ENCODE peak calls at places on chromosomes 4 and X, in seven cellular contexts. J is CD4-positive, CD25-positive, alpha-beta regulatory T cell; Y is NCI-H1105 treated with DMSO at 0.1 percent for 48 hours; Q is astrocyte of the spinal cord; U is stimulated activated CD4-positive, alpha-beta T cell treated with anti-CD3 and anti-CD28 coated beads, Interleukin-4, amount 100 ng/mL, for 24 hours; Z is germinal center; V is Right ventricle myocardium inferior. K is an unnamed sample.

GRCh38 chrX:150767045-150767395 is 73.8 kb downstream of the MTMR1 start:
- DNase-seq in J (no peak), Y (no peak), Q (no peak), U (no peak), Z (no peak), V (no peak), K (no peak)

GRCh38 chr4:107037188-107037587 is 1.1 kb upstream of the DKK2 start:
- DNase-seq in J (no peak), Y (peak; percentile 38), Q (peak; percentile 56), U (no peak), Z (no peak), V (no peak), K (no peak)

GRCh38 chr4:17055788-17056187 is 157.3 kb upstream of the LDB2 start:
- DNase-seq in J (no peak), Y (no peak), Q (peak; percentile 89), U (no peak), Z (no peak), V (no peak), K (no peak)

GRCh38 chr4:118758293-118758692 is 73.1 kb downstream of the METTL14 start:
- DNase-seq in J (no peak), Y (no peak), Q (peak; percentile 43), U (no peak), Z (no peak), V (no peak), K (no peak)

GRCh38 chr4:52659016-52659721 is at the start of gene USP46:
- DNase-seq in J (peak; percentile 29), Y (peak; percentile 55), Q (peak; percentile 70), U (peak; percentile 51), Z (peak; percentile 85), V (peak; percentile 86), K (peak; percentile 35)

GRCh38 chrX:17032351-17032750 is 85.9 kb downstream of the REPS2 start:
- DNase-seq in J (no peak), Y (no peak), Q (peak; percentile 91), U (no peak), Z (no peak), V (no peak), K (no peak)

GRCh38 chrX:108399427-108400165 is 38.6 kb downstream of the COL4A6 start:
- DNase-seq in J (no peak), Y (no peak), Q (no peak), U (no peak), Z (no peak), V (no peak), K (no peak)

GRCh38 chrX:107755721-107756120 is 19.9 kb downstream of the TSC22D3 start:
- DNase-seq in J (no peak), Y (no peak), Q (no peak), U (no peak), Z (no peak), V (no peak), K (no peak)

GRCh38 chr4:90958256-90958895 is 831.2 kb downstream of the CCSER1 start:
- DNase-seq in J (no peak), Y (no peak), Q (peak; percentile 95), U (no peak), Z (no peak), V (no peak), K (no peak)

GRCh38 chr4:2253160-2254084 is 8.5 kb downstream of the MXD4 start:
- DNase-seq in J (no peak), Y (no peak), Q (no peak), U (no peak), Z (no peak), V (peak; percentile 42), K (no peak)

GRCh38 chr4:125390126-125390525 is 75.4 kb downstream of the FAT4 start:
- DNase-seq in J (no peak), Y (no peak), Q (peak; percentile 86), U (no peak), Z (no peak), V (no peak), K (no peak)

GRCh38 chrX:17758382-17758781 is 21.1 kb downstream of the SCML1 start:
- DNase-seq in J (no peak), Y (no peak), Q (no peak), U (no peak), Z (no peak), V (no peak), K (no peak)

GRCh38 chr4:25160714-25161598 is 707 bp upstream of the SEPSECS start:
- DNase-seq in J (no peak), Y (no peak), Q (peak; percentile 21), U (no peak), Z (peak; percentile 33), V (no peak), K (peak; percentile 3)

GRCh38 chr4:184232975-184233374 is 15.3 kb upstream of the ENPP6 start:
- DNase-seq in J (no peak), Y (no peak), Q (no peak), U (no peak), Z (no peak), V (no peak), K (no peak)

GRCh38 chrX:16869393-16870094 is 618 bp downstream of the RBBP7 start:
- DNase-seq in J (peak; percentile 46), Y (peak; percentile 36), Q (peak; percentile 5), U (peak; percentile 45), Z (peak; percentile 30), V (peak; percentile 73), K (peak; percentile 47)

GRCh38 chrX:46865281-46865680 is 28.4 kb downstream of the RP2 start:
- DNase-seq in J (no peak), Y (no peak), Q (peak; percentile 56), U (no peak), Z (no peak), V (no peak), K (no peak)

GRCh38 chr4:37825943-37826281 is 574 bp upstream of the PGM2 start:
- DNase-seq in J (no peak), Y (no peak), Q (no peak), U (no peak), Z (peak; percentile 36), V (no peak), K (no peak)

GRCh38 chr4:161252520-161253141 is 911.2 kb downstream of the FSTL5 start:
- DNase-seq in J (no peak), Y (no peak), Q (peak; percentile 29), U (no peak), Z (peak; percentile 2), V (no peak), K (no peak)

GRCh38 chr4:153234923-153235322 is 30.7 kb downstream of the TRIM2 start:
- DNase-seq in J (no peak), Y (no peak), Q (peak; percentile 42), U (no peak), Z (no peak), V (no peak), K (no peak)

GRCh38 chrX:139762400-139763183 is 54.6 kb upstream of the MCF2 start:
- DNase-seq in J (no peak), Y (no peak), Q (no peak), U (no peak), Z (no peak), V (no peak), K (no peak)

GRCh38 chr4:54225671-54226398 is 3.3 kb upstream of the PDGFRA start:
- DNase-seq in J (no peak), Y (no peak), Q (peak; percentile 16), U (no peak), Z (no peak), V (no peak), K (no peak)

GRCh38 chr4:25367004-25367621 is 9.9 kb upstream of the ANAPC4 start:
- DNase-seq in J (no peak), Y (peak; percentile 42), Q (peak; percentile 62), U (no peak), Z (peak; percentile 16), V (no peak), K (no peak)

GRCh38 chr4:90039122-90039521 is 88.1 kb upstream of the CCSER1 start:
- DNase-seq in J (no peak), Y (no peak), Q (no peak), U (no peak), Z (no peak), V (no peak), K (no peak)

GRCh38 chr4:8585721-8586161 is 5.5 kb downstream of the GPR78 start:
- DNase-seq in J (no peak), Y (no peak), Q (no peak), U (no peak), Z (no peak), V (no peak), K (no peak)

GRCh38 chr4:137601924-137602323 is 69.6 kb upstream of the PCDH18 start:
- DNase-seq in J (no peak), Y (no peak), Q (no peak), U (no peak), Z (no peak), V (no peak), K (no peak)

GRCh38 chr4:336893-337142 is 796 bp upstream of the ZNF141 start:
- DNase-seq in J (no peak), Y (no peak), Q (no peak), U (no peak), Z (no peak), V (no peak), K (no peak)

GRCh38 chr4:5969336-5969735 is 48.9 kb downstream of the C4orf50 start:
- DNase-seq in J (no peak), Y (no peak), Q (no peak), U (no peak), Z (no peak), V (no peak), K (no peak)

GRCh38 chr4:16636911-16637630 is 261.4 kb downstream of the LDB2 start:
- DNase-seq in J (no peak), Y (no peak), Q (peak; percentile 14), U (no peak), Z (no peak), V (no peak), K (no peak)

GRCh38 chrX:71128166-71128833 is 9.9 kb downstream of the MED12 start:
- DNase-seq in J (no peak), Y (no peak), Q (no peak), U (no peak), Z (no peak), V (no peak), K (no peak)

GRCh38 chr4:24364249-24364648 is 220.1 kb downstream of the DHX15 start:
- DNase-seq in J (no peak), Y (no peak), Q (no peak), U (no peak), Z (no peak), V (no peak), K (no peak)

GRCh38 chrX:133365886-133366611 is 49.2 kb downstream of the GPC4 start:
- DNase-seq in J (no peak), Y (no peak), Q (no peak), U (no peak), Z (no peak), V (no peak), K (no peak)

GRCh38 chr4:51930557-51930956 is 87.6 kb downstream of the DCUN1D4 start:
- DNase-seq in J (no peak), Y (no peak), Q (peak; percentile 18), U (no peak), Z (no peak), V (no peak), K (no peak)

GRCh38 chr4:82988323-82988832 is 22.2 kb downstream of the LIN54 start:
- DNase-seq in J (no peak), Y (no peak), Q (peak; percentile 68), U (no peak), Z (no peak), V (no peak), K (no peak)